ENCODE peak calls at places on chromosomes 1 and 21, in five cellular contexts. L is Panc1, H is AG10803, U is NB4, Z is hepatocyte. E is an unnamed sample.

GRCh38 chr1:203692565-203693470 is 66.2 kb downstream of the ATP2B4 start:
- DNase-seq in L (no peak), H (peak), U (no peak), Z (peak), E (peak)

GRCh38 chr1:182974792-182975191 is 21.8 kb upstream of the SHCBP1L start:
- DNase-seq in L (no peak), H (peak), U (no peak), Z (no peak), E (no peak)

GRCh38 chr1:184597652-184598357 is 156.9 kb downstream of the EDEM3 start:
- DNase-seq in L (no peak), H (no peak), U (no peak), Z (no peak), E (no peak)

GRCh38 chr1:179754031-179754624 is 11.0 kb downstream of the FAM163A start:
- DNase-seq in L (no peak), H (peak), U (no peak), Z (peak), E (no peak)

GRCh38 chr1:185208626-185209170 is 51.7 kb downstream of the SWT1 start:
- DNase-seq in L (no peak), H (no peak), U (no peak), Z (peak), E (peak)

GRCh38 chr1:17186216-17186894 is 18.6 kb upstream of the PADI1 start:
- DNase-seq in L (no peak), H (no peak), U (no peak), Z (no peak), E (no peak)

GRCh38 chr1:5585256-5585655 is 407.0 kb downstream of the NPHP4 start:
- DNase-seq in L (no peak), H (no peak), U (no peak), Z (no peak), E (no peak)

GRCh38 chr1:7010534-7011200 is 225.4 kb downstream of the CAMTA1 start:
- DNase-seq in L (no peak), H (no peak), U (no peak), Z (no peak), E (no peak)

GRCh38 chr1:230753586-230754251 is 6.5 kb downstream of the CAPN9 start:
- DNase-seq in L (no peak), H (no peak), U (peak), Z (peak), E (no peak)

GRCh38 chr1:166716620-166717019 is 122.7 kb upstream of the POGK start:
- DNase-seq in L (no peak), H (no peak), U (no peak), Z (no peak), E (no peak)

GRCh38 chr1:32801096-32801713 is 16.0 kb downstream of the YARS1 start:
- DNase-seq in L (no peak), H (peak), U (no peak), Z (no peak), E (no peak)

GRCh38 chr1:202274611-202275010 is 67.1 kb downstream of the UBE2T start:
- DNase-seq in L (no peak), H (no peak), U (peak), Z (peak), E (no peak)

GRCh38 chr1:82795503-82796149 is 994.9 kb downstream of the ADGRL2 start:
- DNase-seq in L (no peak), H (no peak), U (peak), Z (no peak), E (no peak)

GRCh38 chr1:210722410-210723081 is 393.8 kb downstream of the HHAT start:
- DNase-seq in L (no peak), H (no peak), U (no peak), Z (no peak), E (no peak)

GRCh38 chr1:109391161-109391556 is 6.6 kb downstream of the SORT1 start:
- DNase-seq in L (no peak), H (peak), U (no peak), Z (no peak), E (no peak)

GRCh38 chr1:58432813-58433668 is 113.5 kb downstream of the OMA1 start:
- DNase-seq in L (no peak), H (peak), U (no peak), Z (peak), E (peak)

GRCh38 chr1:222057162-222057561 is 315.3 kb upstream of the DUSP10 start:
- DNase-seq in L (no peak), H (no peak), U (no peak), Z (no peak), E (no peak)

GRCh38 chr1:210074904-210075303 is 136.9 kb downstream of the SYT14 start:
- DNase-seq in L (no peak), H (no peak), U (no peak), Z (no peak), E (no peak)

GRCh38 chr21:45763074-45763473 is 119.5 kb downstream of the PCBP3 start:
- DNase-seq in L (no peak), H (no peak), U (no peak), Z (no peak), E (no peak)

GRCh38 chr1:95655321-95656020 is 421.5 kb downstream of the RWDD3 start:
- DNase-seq in L (no peak), H (no peak), U (no peak), Z (no peak), E (no peak)

GRCh38 chr1:53349968-53350852 is 22.3 kb upstream of the LRP8 start:
- DNase-seq in L (no peak), H (no peak), U (no peak), Z (no peak), E (no peak)

GRCh38 chr1:172338295-172338735 is 82.2 kb upstream of the C1orf105 start:
- DNase-seq in L (no peak), H (no peak), U (no peak), Z (no peak), E (no peak)

GRCh38 chr1:172341697-172342096 is 78.8 kb upstream of the C1orf105 start:
- DNase-seq in L (no peak), H (no peak), U (no peak), Z (no peak), E (no peak)

GRCh38 chr1:172340520-172340919 is 80.0 kb upstream of the C1orf105 start:
- DNase-seq in L (no peak), H (no peak), U (no peak), Z (no peak), E (no peak)

GRCh38 chr1:172342584-172343245 is 77.8 kb upstream of the C1orf105 start:
- DNase-seq in L (no peak), H (no peak), U (no peak), Z (no peak), E (no peak)

DNA sequence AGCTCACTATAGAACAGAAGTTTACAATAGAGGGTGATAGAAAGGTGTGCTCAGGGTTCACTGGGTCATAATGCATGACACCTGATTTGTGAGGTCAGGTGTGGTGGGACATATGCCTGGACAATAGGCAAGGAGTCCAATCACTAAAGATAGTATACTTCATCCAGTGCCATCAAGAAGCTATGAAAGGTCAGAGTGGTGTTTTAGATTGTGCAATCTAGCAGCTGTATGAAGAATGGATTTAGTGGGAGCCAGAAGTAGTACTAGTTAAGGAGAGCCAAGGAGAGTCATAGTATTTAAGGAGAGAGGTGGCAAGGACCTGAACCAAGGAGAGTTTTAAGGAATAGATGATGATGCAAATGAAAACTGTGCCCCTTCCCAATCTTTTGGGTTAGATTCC is 80.6 kb upstream of the C1orf105 start:
- DNase-seq in L (no peak), H (peak), U (no peak), Z (no peak), E (no peak)
- H3K4me3 ChIP-seq in L (no peak), H (no peak), U (no peak), Z (no peak), E (no peak)

DNA sequence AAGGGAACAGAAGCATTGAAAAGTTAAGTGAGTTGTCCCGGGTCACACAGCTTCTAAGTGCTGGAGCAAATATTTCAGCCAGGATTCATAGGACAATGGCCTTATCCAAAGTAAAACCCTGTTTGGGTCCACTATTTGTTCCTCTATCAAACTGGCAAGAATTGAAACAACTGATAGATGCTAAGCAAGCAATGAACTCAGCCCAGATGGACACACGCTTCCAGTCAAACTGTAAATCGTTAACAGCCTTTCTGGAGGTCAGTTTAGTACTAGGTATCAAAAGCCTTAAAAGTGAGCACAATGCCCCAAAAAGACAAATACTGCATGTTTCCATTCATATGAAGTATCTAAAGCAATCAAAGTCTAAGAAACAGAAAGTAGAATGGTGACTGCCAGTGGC is 779 bp upstream of the SVBP start:
- DNase-seq in L (no peak), H (no peak), U (no peak), Z (no peak), E (no peak)
- H3K4me3 ChIP-seq in L (peak), H (peak), U (peak), Z (peak), E (no peak)

GRCh38 chr1:155893389-155894142 is 17.6 kb downstream of the RIT1 start:
- DNase-seq in L (peak), H (peak), U (peak), Z (peak), E (no peak)
- H3K4me3 ChIP-seq in L (peak), H (peak), U (no peak), Z (no peak), E (peak)

GRCh38 chr1:226880372-226881287 is 10.2 kb downstream of the PSEN2 start:
- DNase-seq in L (no peak), H (no peak), U (no peak), Z (no peak), E (no peak)

GRCh38 chr1:226881515-226882185 is 11.2 kb downstream of the PSEN2 start:
- DNase-seq in L (no peak), H (no peak), U (peak), Z (no peak), E (no peak)

GRCh38 chr1:226882631-226883409 is 12.4 kb downstream of the PSEN2 start:
- DNase-seq in L (no peak), H (peak), U (no peak), Z (peak), E (no peak)

GRCh38 chr1:226883630-226884029 is 13.2 kb downstream of the PSEN2 start:
- DNase-seq in L (no peak), H (no peak), U (no peak), Z (no peak), E (no peak)

GRCh38 chr1:226882187-226882586 is 11.8 kb downstream of the PSEN2 start:
- DNase-seq in L (no peak), H (no peak), U (no peak), Z (no peak), E (no peak)
- H3K4me3 ChIP-seq in L (no peak), H (no peak), U (no peak), Z (no peak), E (no peak)

GRCh38 chr1:66333463-66334232 is 200.3 kb upstream of the SGIP1 start:
- DNase-seq in L (no peak), H (no peak), U (peak), Z (no peak), E (no peak)

GRCh38 chr1:66327582-66327981 is 206.4 kb upstream of the SGIP1 start:
- DNase-seq in L (no peak), H (no peak), U (peak), Z (no peak), E (no peak)

GRCh38 chr1:66331641-66332523 is 202.1 kb upstream of the SGIP1 start:
- DNase-seq in L (no peak), H (peak), U (peak), Z (peak), E (no peak)

GRCh38 chr1:66332524-66332853 is 201.5 kb upstream of the SGIP1 start:
- DNase-seq in L (no peak), H (no peak), U (no peak), Z (no peak), E (no peak)

DNA sequence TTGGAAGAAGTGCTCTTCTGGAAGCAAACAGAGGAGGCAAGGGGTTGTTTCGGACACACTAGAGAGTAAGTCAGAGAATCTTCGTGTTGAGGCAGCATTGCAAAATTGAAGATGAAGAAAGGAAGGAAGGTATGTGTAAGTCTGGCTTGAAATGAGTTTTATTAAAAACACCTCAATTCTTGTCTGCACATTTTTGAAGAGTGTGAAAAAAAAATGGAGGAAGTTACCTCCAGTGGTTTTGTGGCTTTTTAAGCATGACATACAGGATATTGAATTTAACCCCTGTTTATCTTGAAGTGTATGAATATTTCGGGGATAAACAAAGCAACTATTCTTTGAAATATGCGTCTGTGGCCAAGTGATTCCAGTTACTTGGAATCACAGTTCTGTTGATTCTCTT is 203.2 kb upstream of the SGIP1 start:
- DNase-seq in L (no peak), H (peak), U (peak), Z (no peak), E (no peak)
- H3K4me3 ChIP-seq in L (no peak), H (no peak), U (peak), Z (no peak), E (no peak)

GRCh38 chr1:57235782-57236181 is 188.1 kb downstream of the DAB1 start:
- DNase-seq in L (no peak), H (no peak), U (no peak), Z (peak), E (no peak)

GRCh38 chr1:57229076-57229475 is 194.8 kb downstream of the DAB1 start:
- DNase-seq in L (no peak), H (no peak), U (no peak), Z (no peak), E (no peak)

GRCh38 chr1:57232500-57232899 is 191.4 kb downstream of the DAB1 start:
- DNase-seq in L (no peak), H (no peak), U (no peak), Z (no peak), E (no peak)

GRCh38 chr1:57234459-57234858 is 189.4 kb downstream of the DAB1 start:
- DNase-seq in L (no peak), H (no peak), U (no peak), Z (no peak), E (no peak)

GRCh38 chr1:57229998-57230397 is 193.9 kb downstream of the DAB1 start:
- DNase-seq in L (no peak), H (no peak), U (no peak), Z (no peak), E (no peak)
- H3K4me3 ChIP-seq in L (no peak), H (no peak), U (no peak), Z (no peak), E (no peak)

DNA sequence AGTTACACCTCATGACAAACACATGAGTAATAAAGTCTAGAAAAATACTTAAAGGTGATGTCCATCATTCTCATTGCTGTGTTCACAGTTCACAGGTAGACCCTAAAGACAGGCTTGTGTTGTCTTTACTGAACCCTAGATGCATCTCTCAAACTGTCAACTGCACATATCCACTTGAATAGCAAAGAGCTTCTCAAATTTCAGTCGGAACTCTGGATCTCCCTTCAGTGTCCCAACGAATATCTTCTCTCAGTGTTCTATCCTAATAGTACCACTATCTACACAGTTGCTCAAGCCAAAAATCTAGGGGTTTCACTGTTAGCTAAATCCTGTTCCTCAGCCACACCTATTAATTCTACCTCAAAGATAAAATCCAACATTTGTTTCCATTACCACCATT is 50.6 kb upstream of the BOLA1 start:
- DNase-seq in L (no peak), H (no peak), U (peak), Z (no peak), E (no peak)
- H3K4me3 ChIP-seq in L (peak), H (peak), U (peak), Z (peak), E (peak)

GRCh38 chr1:225466848-225467192 is 39.0 kb upstream of the LBR start:
- DNase-seq in L (no peak), H (no peak), U (no peak), Z (no peak), E (no peak)

GRCh38 chr1:225468270-225469020 is 40.6 kb upstream of the LBR start:
- DNase-seq in L (no peak), H (no peak), U (no peak), Z (no peak), E (no peak)

GRCh38 chr1:225469051-225469450 is 41.2 kb upstream of the LBR start:
- DNase-seq in L (no peak), H (no peak), U (no peak), Z (no peak), E (no peak)

GRCh38 chr1:225465793-225466517 is 38.1 kb upstream of the LBR start:
- DNase-seq in L (no peak), H (no peak), U (no peak), Z (no peak), E (no peak)

GRCh38 chr1:225467193-225468020 is 39.6 kb upstream of the LBR start:
- DNase-seq in L (no peak), H (no peak), U (peak), Z (no peak), E (no peak)
- H3K4me3 ChIP-seq in L (no peak), H (no peak), U (peak), Z (no peak), E (no peak)